ENCODE peak calls at places on chromosome 16, in six cellular contexts. O is neuronal stem cell, Z is mesenchymal stem cell, L is IMR-90, N is H1, Y is mesendoderm. S is an unnamed sample.

GRCh38 chr16:54507091-54507490 is 220.5 kb upstream of the IRX3 start:
- DNase-seq in N (no peak), L (no peak), Z (no peak), Y (no peak), O (no peak), S (no peak)

GRCh38 chr16:15539197-15539596 is 103.8 kb downstream of the MARF1 start:
- DNase-seq in Y (peak), L (no peak), N (no peak), Z (no peak), O (peak), S (no peak)

GRCh38 chr16:70428178-70428998 is 10.5 kb downstream of the ST3GAL2 start:
- DNase-seq in Y (peak), L (peak), Z (peak), O (no peak), N (no peak), S (peak)

GRCh38 chr16:76428858-76429257 is 151.7 kb downstream of the CNTNAP4 start:
- DNase-seq in Y (no peak), Z (peak), O (no peak), L (no peak), N (no peak), S (no peak)

GRCh38 chr16:85652431-85653221 is 36.1 kb downstream of the GINS2 start:
- DNase-seq in N (no peak), Y (peak), L (peak), O (no peak), Z (peak), S (peak)

GRCh38 chr16:69160192-69160591 is 26.8 kb upstream of the SNTB2 start:
- DNase-seq in N (no peak), Y (no peak), L (no peak), Z (no peak), O (no peak), S (no peak)

GRCh38 chr16:48059936-48060335 is 95.9 kb downstream of the ABCC12 start:
- DNase-seq in Y (no peak), N (no peak), O (no peak), L (no peak), Z (no peak), S (no peak)

GRCh38 chr16:87057951-87058560 is 259.1 kb downstream of the C16orf95 start:
- DNase-seq in Z (no peak), Y (no peak), L (no peak), O (no peak), N (no peak), S (no peak)

GRCh38 chr16:70250748-70251650 is 741 bp downstream of the EXOSC6 start:
- DNase-seq in N (no peak), O (peak), L (peak), Z (peak), Y (peak), S (peak)

GRCh38 chr16:57920215-57920890 is 50.6 kb downstream of the CNGB1 start:
- DNase-seq in N (no peak), Z (no peak), L (no peak), Y (no peak), O (no peak), S (no peak)

GRCh38 chr16:70685061-70685937 is 554 bp downstream of the MTSS2 start:
- DNase-seq in Y (peak), O (no peak), L (no peak), Z (peak), N (no peak), S (no peak)

GRCh38 chr16:84555418-84556196 is 51.1 kb upstream of the MEAK7 start:
- DNase-seq in L (no peak), Z (no peak), O (no peak), N (no peak), Y (no peak), S (peak)

GRCh38 chr16:7352114-7352513 is 19.5 kb downstream of the RBFOX1 start:
- DNase-seq in Y (no peak), L (no peak), O (no peak), Z (no peak), N (no peak), S (no peak)

GRCh38 chr16:85674828-85675227 is 13.9 kb downstream of the GINS2 start:
- DNase-seq in O (no peak), Z (no peak), L (no peak), N (no peak), Y (no peak), S (no peak)

GRCh38 chr16:1312459-1312801 is 3.0 kb downstream of the UBE2I start:
- DNase-seq in N (no peak), L (no peak), O (no peak), Z (no peak), Y (no peak), S (no peak)

GRCh38 chr16:10609410-10609774 is 29.0 kb upstream of the EMP2 start:
- DNase-seq in O (no peak), Z (peak), N (no peak), L (peak), Y (no peak), S (peak)

GRCh38 chr16:84650062-84650991 is 2.0 kb downstream of the KLHL36 start:
- DNase-seq in L (peak), N (no peak), Z (peak), Y (no peak), O (no peak), S (peak)

GRCh38 chr16:48117217-48118105 is 38.3 kb downstream of the ABCC12 start:
- DNase-seq in Y (peak), L (no peak), N (peak), Z (peak), O (peak), S (peak)

GRCh38 chr16:8713635-8714097 is 39.2 kb downstream of the ABAT start:
- DNase-seq in Z (no peak), L (no peak), Y (no peak), N (no peak), O (no peak), S (no peak)

GRCh38 chr16:49704586-49705155 is 151.2 kb downstream of the ZNF423 start:
- DNase-seq in N (no peak), Y (peak), O (no peak), L (no peak), Z (no peak), S (peak)

GRCh38 chr16:81815429-81815766 is 36.3 kb downstream of the PLCG2 start:
- DNase-seq in Z (no peak), N (no peak), Y (no peak), L (no peak), O (no peak), S (no peak)

GRCh38 chr16:87060026-87060986 is 256.9 kb downstream of the C16orf95 start:
- DNase-seq in Y (peak), Z (peak), L (peak), O (no peak), N (no peak), S (no peak)

GRCh38 chr16:31504159-31504558 is 4.0 kb downstream of the RUSF1 start:
- DNase-seq in L (no peak), Z (no peak), O (no peak), Y (no peak), N (no peak), S (no peak)

GRCh38 chr16:31177136-31177535 is 2.8 kb upstream of the FUS start:
- DNase-seq in Y (no peak), Z (peak), N (no peak), O (no peak), L (peak), S (no peak)

GRCh38 chr16:78740269-78740668 is 640.8 kb downstream of the WWOX start:
- DNase-seq in O (no peak), N (no peak), Z (no peak), Y (no peak), L (no peak), S (no peak)

GRCh38 chr16:68696514-68696913 is 40.6 kb upstream of the CDH1 start:
- DNase-seq in N (no peak), Y (no peak), L (no peak), Z (no peak), O (no peak), S (no peak)

GRCh38 chr16:75760018-75760519 is 33.8 kb upstream of the CPHXL start:
- DNase-seq in L (no peak), O (no peak), Y (no peak), Z (no peak), N (no peak), S (no peak)

GRCh38 chr16:77579283-77579985 is 142.9 kb upstream of the NUDT7 start:
- DNase-seq in N (no peak), L (peak), Y (no peak), O (no peak), Z (peak), S (no peak)
- H2BK120ac ChIP-seq in N (no peak), L (no peak), Y (no peak), O (no peak), Z (no peak), S (no peak)

GRCh38 chr16:4227040-4227332 is 14.9 kb downstream of the SRL start:
- DNase-seq in O (no peak), Y (no peak), Z (no peak), N (no peak), L (no peak), S (no peak)

GRCh38 chr16:4225075-4225474 is 16.8 kb downstream of the SRL start:
- DNase-seq in N (no peak), O (no peak), Z (no peak), Y (no peak), L (no peak), S (no peak)

GRCh38 chr16:4231886-4232285 is 10.0 kb downstream of the SRL start:
- DNase-seq in L (no peak), Z (no peak), N (no peak), O (no peak), Y (no peak), S (no peak)

GRCh38 chr16:4231367-4231766 is 10.5 kb downstream of the SRL start:
- DNase-seq in Z (no peak), L (no peak), Y (no peak), O (no peak), N (no peak), S (no peak)

GRCh38 chr16:4226251-4227039 is 15.4 kb downstream of the SRL start:
- DNase-seq in O (no peak), L (no peak), Z (no peak), N (no peak), Y (no peak), S (no peak)
- H3K23ac ChIP-seq in O (no peak), L (no peak), Z (no peak), N (no peak), Y (no peak), S (no peak)

GRCh38 chr16:22352726-22353125 is 21.7 kb downstream of the CDR2 start:
- DNase-seq in N (no peak), Y (peak), L (no peak), Z (no peak), O (no peak), S (peak)

GRCh38 chr16:22355487-22355908 is 18.9 kb downstream of the CDR2 start:
- DNase-seq in O (no peak), L (no peak), N (no peak), Z (no peak), Y (no peak), S (no peak)

GRCh38 chr16:22353188-22353919 is 21.1 kb downstream of the CDR2 start:
- DNase-seq in N (peak), Y (peak), Z (peak), L (peak), O (no peak), S (peak)

GRCh38 chr16:22352119-22352518 is 22.3 kb downstream of the CDR2 start:
- DNase-seq in Z (no peak), O (no peak), L (no peak), N (no peak), Y (no peak), S (no peak)

DNA sequence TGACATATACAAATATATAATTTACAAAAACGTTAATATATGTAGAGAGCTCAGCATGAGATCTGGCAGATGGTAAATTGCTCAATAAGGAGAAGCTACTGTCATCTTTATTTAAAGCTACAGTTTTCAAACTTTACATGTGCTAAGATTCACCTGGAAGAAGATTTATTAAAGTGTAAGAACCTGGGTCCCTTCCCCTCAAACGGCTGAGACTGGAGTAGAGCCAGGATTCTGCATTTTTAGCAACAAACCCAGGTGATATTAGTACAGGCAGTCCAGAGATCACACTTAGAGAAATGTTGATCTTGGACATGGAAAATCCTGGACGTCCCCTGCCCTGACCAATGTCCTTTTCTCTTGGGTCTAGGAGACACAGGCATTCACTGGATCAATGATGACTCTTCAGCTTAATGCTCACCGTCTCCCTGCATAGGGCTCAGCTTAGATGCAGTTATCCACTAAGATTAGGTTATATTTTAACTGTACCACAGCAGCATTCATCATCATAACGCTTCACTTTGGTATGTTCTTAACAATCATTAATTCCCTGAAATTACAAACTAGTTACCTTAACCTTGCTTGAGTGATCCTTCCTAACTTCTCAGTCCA is 20.4 kb downstream of the CDR2 start:
- DNase-seq in O (no peak), N (no peak), Y (no peak), L (no peak), Z (no peak), S (no peak)
- H3K4me3 ChIP-seq in O (no peak), N (peak), Y (no peak), L (no peak), Z (no peak), S (no peak)

GRCh38 chr16:11637320-11637719 is 30.9 kb upstream of the SNN start:
- DNase-seq in Y (peak), L (no peak), N (no peak), Z (no peak), O (no peak), S (peak)

GRCh38 chr16:11635127-11635652 is 33.1 kb upstream of the SNN start:
- DNase-seq in O (no peak), Y (no peak), Z (no peak), L (no peak), N (no peak), S (peak)

GRCh38 chr16:11635679-11636171 is 32.5 kb upstream of the SNN start:
- DNase-seq in N (no peak), Y (no peak), Z (no peak), O (no peak), L (no peak), S (no peak)

GRCh38 chr16:11634307-11634706 is 33.9 kb upstream of the SNN start:
- DNase-seq in L (no peak), Z (no peak), N (no peak), Y (no peak), O (no peak), S (peak)

GRCh38 chr16:11636172-11636721 is 32.0 kb upstream of the SNN start:
- DNase-seq in L (no peak), Y (peak), N (peak), O (no peak), Z (no peak), S (peak)
- H2BK120ac ChIP-seq in L (peak), Y (no peak), N (no peak), O (no peak), Z (no peak), S (no peak)

GRCh38 chr16:66622863-66623262 is 18.4 kb downstream of the CMTM3 start:
- DNase-seq in Z (no peak), Y (peak), N (no peak), L (peak), O (no peak), S (no peak)
- H3K23ac ChIP-seq in Z (no peak), Y (no peak), N (no peak), L (no peak), O (no peak), S (no peak)

S was measured in trophoblast cell.